ENCODE peak calls at places on chromosomes 1 and 21, in seven cellular contexts. P is neural crest cell; T is CD4-positive, alpha-beta T cell; U is brain microvascular endothelial cell; W is dorsolateral prefrontal cortex; Q is astrocyte; R is suprapubic skin. L is an unnamed sample.

GRCh38 chr1:67634396-67634935 is 50.5 kb upstream of the GADD45A start:
- DNase-seq in U (no peak), R (no peak), P (no peak), W (no peak), T (no peak), Q (no peak), L (no peak)

GRCh38 chr21:45393021-45393420 is 11.9 kb upstream of the COL18A1 start:
- DNase-seq in R (no peak), T (no peak), W (no peak), P (no peak), U (no peak), Q (no peak), L (no peak)

GRCh38 chr1:223390618-223391017 is 2.6 kb upstream of the CCDC185 start:
- DNase-seq in Q (no peak), T (no peak), U (no peak), R (no peak), W (no peak), P (no peak), L (no peak)

GRCh38 chr1:220544901-220545303 is 17.0 kb downstream of the MARK1 start:
- DNase-seq in Q (no peak), U (no peak), W (no peak), T (no peak), P (no peak), R (no peak), L (no peak)

GRCh38 chr1:85581138-85581801 is 709 bp downstream of the CCN1 start:
- DNase-seq in Q (peak), P (peak), U (no peak), T (no peak), W (no peak), R (no peak), L (no peak)

GRCh38 chr1:52920791-52921291 is 699 bp downstream of the ECHDC2 start:
- DNase-seq in Q (no peak), W (peak), R (no peak), U (no peak), T (no peak), P (no peak), L (no peak)

GRCh38 chr1:80402636-80403035 is 1396.1 kb upstream of the ADGRL4 start:
- DNase-seq in Q (no peak), U (no peak), W (no peak), R (no peak), T (no peak), P (no peak), L (no peak)

GRCh38 chr1:50661626-50662025 is 238.4 kb upstream of the DMRTA2 start:
- DNase-seq in T (no peak), W (no peak), Q (peak), U (no peak), P (no peak), R (no peak), L (no peak)

GRCh38 chr1:201788296-201788695 is 40.7 kb upstream of the IPO9 start:
- DNase-seq in W (no peak), R (no peak), Q (no peak), P (no peak), U (no peak), T (no peak), L (no peak)

GRCh38 chr1:200496937-200497336 is 87.1 kb upstream of the ZNF281 start:
- DNase-seq in R (no peak), T (no peak), P (no peak), Q (no peak), U (peak), W (no peak), L (no peak)

GRCh38 chr1:24903955-24904730 is 25.9 kb downstream of the RUNX3 start:
- DNase-seq in T (no peak), U (no peak), R (peak), P (no peak), W (no peak), Q (no peak), L (no peak)

GRCh38 chr1:228960705-228961104 is 225.4 kb downstream of the RHOU start:
- DNase-seq in U (no peak), Q (no peak), P (no peak), W (no peak), T (no peak), R (peak), L (no peak)
- TF ChIP-seq CTCF in U (no peak), Q (no peak), P (no peak), W (no peak), T (no peak), R (no peak), L (no peak)

DNA sequence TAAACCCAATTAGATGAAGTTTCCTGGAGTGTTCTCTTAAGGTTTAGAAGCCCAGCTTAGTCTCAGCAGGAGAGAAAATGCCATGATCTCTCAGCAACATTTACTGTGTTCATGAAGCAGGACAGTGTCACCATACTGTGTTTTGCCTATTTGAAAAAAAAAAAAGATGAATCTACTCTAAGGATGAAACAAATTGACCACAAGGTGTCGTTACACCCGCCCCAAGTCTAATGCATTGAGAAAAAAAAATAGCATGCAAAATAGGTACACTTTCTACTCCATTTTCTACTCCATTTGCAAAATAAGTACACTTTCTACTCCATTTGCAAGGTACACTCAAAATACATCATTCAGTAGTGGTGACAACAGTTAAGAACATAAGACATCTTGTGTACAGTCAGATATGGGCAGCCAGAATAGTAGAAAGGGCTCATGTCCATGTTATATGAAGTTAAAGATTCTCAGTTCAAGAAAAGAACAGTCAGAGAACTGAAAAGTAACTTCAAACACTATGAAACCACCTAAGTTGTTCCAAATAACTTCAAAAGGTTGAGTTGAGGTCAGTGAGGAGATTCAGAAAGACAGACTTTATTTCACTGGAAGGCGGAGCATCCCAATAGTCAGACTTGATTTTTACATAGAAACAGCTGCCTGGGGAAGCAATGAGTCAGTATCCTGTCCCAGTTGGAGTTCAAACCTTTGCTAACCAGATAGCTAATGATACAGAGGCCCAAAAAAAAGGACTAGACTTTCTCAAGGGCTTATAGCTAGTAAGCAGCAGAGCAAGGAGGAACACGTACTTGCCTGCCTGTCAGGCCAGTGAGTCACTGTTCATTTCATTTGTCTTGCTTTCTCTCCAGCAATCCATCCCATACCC is 13.3 kb downstream of the PLPPR5 start:
- DNase-seq in Q (peak), W (no peak), T (no peak), P (no peak), R (no peak), U (peak), L (no peak)
- TF ChIP-seq CTCF in Q (peak), W (no peak), T (no peak), P (peak), R (no peak), U (peak), L (peak)

DNA sequence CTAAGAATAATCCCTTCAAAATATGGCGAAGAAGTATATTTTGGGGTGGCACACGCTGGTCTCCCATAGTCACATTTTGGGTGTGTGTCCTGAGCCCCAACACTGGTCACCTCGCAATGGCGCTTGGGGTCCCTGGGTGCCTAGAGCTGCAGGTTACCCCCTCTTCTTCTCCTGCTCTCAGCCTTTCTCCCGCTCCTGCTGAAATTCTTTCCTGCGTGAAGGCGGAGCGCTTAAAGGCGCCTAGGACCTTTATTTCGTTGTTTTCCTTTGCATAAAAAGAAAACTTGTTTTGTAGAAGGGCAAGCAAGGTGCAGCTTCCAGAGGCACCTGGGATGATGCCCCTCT is 339 bp upstream of the PIK3CD start:
- DNase-seq in W (no peak), P (no peak), R (no peak), T (no peak), Q (no peak), U (no peak), L (no peak)
- TF ChIP-seq CTCF in W (no peak), P (no peak), R (no peak), T (no peak), Q (no peak), U (no peak), L (no peak)

GRCh38 chr1:113931456-113931855 is 2.3 kb downstream of the HIPK1 start:
- DNase-seq in T (no peak), R (no peak), P (no peak), U (peak), Q (peak), W (no peak), L (no peak)

GRCh38 chr1:113928950-113929749 is at the start of gene HIPK1:
- DNase-seq in T (peak), Q (peak), U (peak), W (peak), P (peak), R (peak), L (peak)

GRCh38 chr1:113930499-113931161 is 1.5 kb downstream of the HIPK1 start:
- DNase-seq in Q (peak), T (peak), W (no peak), P (no peak), R (no peak), U (peak), L (no peak)

GRCh38 chr1:113928129-113928949 is 785 bp upstream of the HIPK1 start:
- DNase-seq in W (no peak), Q (peak), T (no peak), P (no peak), R (no peak), U (no peak), L (no peak)

DNA sequence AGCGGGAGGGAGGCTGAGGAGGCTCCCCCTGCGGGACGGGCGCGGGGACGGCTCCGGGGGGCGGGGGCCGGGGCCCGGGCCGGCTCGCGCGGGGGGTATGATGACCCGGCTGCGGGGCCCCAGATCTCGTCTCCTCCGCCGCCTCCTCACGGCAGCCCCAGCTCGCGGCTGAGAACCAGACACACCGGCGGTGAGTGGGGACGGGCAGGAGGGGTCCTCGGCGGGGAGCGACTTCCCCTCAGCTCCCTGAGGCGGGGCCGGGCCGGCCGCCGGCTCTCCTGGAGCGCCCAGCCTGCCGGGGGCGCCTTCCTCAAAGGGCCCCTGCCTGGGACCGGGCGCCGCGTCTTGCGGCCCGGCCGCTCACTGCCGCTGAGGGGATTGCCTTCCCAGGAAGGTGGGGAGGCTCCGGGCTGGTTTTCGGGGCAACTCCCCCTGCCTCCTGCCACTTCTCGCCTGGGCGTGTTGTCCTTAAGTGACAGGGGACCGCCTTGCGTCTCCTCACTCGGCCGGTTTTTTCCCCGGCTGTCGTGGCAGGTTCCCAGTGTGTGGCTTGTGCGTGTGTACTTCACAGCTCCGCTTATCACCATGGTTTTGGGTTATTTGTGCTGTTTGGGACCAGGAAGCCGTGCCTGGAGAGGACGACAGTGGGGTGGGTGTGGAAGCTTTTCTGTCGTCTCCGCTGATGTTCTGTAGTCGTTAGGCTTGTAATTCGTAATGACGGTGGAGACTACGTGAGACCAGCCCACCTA is 800 bp downstream of the HIPK1 start:
- DNase-seq in P (peak), T (peak), R (peak), U (peak), Q (peak), W (peak), L (no peak)
- TF ChIP-seq CTCF in P (no peak), T (no peak), R (no peak), U (no peak), Q (no peak), W (peak), L (no peak)

GRCh38 chr1:93288558-93288957 is 57.1 kb upstream of the DR1 start:
- DNase-seq in Q (no peak), R (no peak), W (no peak), U (no peak), T (no peak), P (no peak), L (no peak)
- TF ChIP-seq CTCF in Q (no peak), R (no peak), W (no peak), U (no peak), T (no peak), P (no peak), L (no peak)

GRCh38 chr1:191831572-191831971 is 326.7 kb upstream of the RGS18 start:
- DNase-seq in Q (no peak), U (no peak), W (no peak), R (no peak), P (no peak), T (no peak), L (no peak)
- TF ChIP-seq CTCF in Q (no peak), U (peak), W (no peak), R (no peak), P (no peak), T (no peak), L (peak)

L was measured in D721Med.